ENCODE peak calls at places on chromosome 10, in seven cellular contexts. E, V, R, P, O, M and S are unnamed samples. For H3K4me1 and H3K9me3, the result is how much of the 10 kb centered on the place peaks cover.

GRCh38 chr10:28948045-28948444 is 270.7 kb downstream of the BAMBI start:
- DNase-seq in E (no peak), V (no peak), R (no peak), P (no peak), O (no peak), M (no peak), S (no peak)

GRCh38 chr10:44774676-44775401 is 136.3 kb upstream of the TMEM72 start:
- DNase-seq in E (peak), V (no peak), R (peak), P (no peak), O (no peak), M (no peak), S (no peak)

GRCh38 chr10:3196971-3197353 is 24.4 kb upstream of the PITRM1 start:
- DNase-seq in E (no peak), V (no peak), R (no peak), P (no peak), O (no peak), M (no peak), S (no peak)

GRCh38 chr10:48309711-48310226 is 3.3 kb downstream of the MAPK8 start:
- DNase-seq in E (no peak), V (no peak), R (no peak), P (no peak), O (no peak), M (no peak), S (no peak)

GRCh38 chr10:101607124-101607523 is 19.0 kb downstream of the DPCD start:
- DNase-seq in E (no peak), V (no peak), R (no peak), P (no peak), O (no peak), M (no peak), S (no peak)

GRCh38 chr10:77195101-77195500 is 442.5 kb downstream of the KCNMA1 start:
- DNase-seq in E (no peak), V (no peak), R (no peak), P (no peak), O (no peak), M (no peak), S (no peak)

GRCh38 chr10:1217237-1217587 is 161.0 kb downstream of the WDR37 start:
- DNase-seq in E (no peak), V (no peak), R (no peak), P (no peak), O (peak), M (no peak), S (no peak)

GRCh38 chr10:32982293-32982709 is 24.3 kb upstream of the ITGB1 start:
- DNase-seq in E (no peak), V (no peak), R (no peak), P (no peak), O (no peak), M (no peak), S (no peak)

DNA sequence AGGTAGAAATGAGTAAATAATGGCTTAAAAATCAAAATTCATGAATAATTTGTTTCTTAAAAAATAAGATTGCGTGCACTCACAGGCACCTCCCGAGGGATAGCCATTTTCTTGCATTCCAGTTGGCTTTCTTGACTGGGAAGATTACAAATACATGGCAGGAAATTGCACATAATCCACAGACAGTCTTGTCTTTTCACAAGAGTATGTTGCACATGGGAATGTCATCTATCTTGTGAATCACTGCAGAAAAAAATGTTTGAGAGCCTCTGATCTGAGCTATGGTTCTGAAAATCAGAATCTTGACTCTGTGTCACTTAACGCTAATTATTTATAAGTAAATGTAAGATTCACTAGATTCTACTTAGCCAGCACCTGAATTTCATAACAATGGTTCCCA is 74.1 kb upstream of the PRKG1 start:
- DNase-seq in E (no peak), V (no peak), R (no peak), P (no peak), O (no peak), M (no peak), S (no peak)
- H3K4me1 ChIP-seq in E (under half), V (under half), R (under half), P (under half), O (under half), M (under half), S (under half)

GRCh38 chr10:97179311-97179710 is 6.4 kb downstream of the SLIT1 start:
- DNase-seq in E (no peak), V (no peak), R (no peak), P (peak), O (no peak), M (no peak), S (no peak)

GRCh38 chr10:97182327-97182990 is 3.3 kb downstream of the SLIT1 start:
- DNase-seq in E (no peak), V (no peak), R (no peak), P (no peak), O (peak), M (no peak), S (no peak)

GRCh38 chr10:97180367-97180763 is 5.4 kb downstream of the SLIT1 start:
- DNase-seq in E (no peak), V (no peak), R (no peak), P (peak), O (no peak), M (no peak), S (no peak)

GRCh38 chr10:97179731-97180366 is 5.9 kb downstream of the SLIT1 start:
- DNase-seq in E (no peak), V (no peak), R (no peak), P (peak), O (peak), M (no peak), S (peak)

DNA sequence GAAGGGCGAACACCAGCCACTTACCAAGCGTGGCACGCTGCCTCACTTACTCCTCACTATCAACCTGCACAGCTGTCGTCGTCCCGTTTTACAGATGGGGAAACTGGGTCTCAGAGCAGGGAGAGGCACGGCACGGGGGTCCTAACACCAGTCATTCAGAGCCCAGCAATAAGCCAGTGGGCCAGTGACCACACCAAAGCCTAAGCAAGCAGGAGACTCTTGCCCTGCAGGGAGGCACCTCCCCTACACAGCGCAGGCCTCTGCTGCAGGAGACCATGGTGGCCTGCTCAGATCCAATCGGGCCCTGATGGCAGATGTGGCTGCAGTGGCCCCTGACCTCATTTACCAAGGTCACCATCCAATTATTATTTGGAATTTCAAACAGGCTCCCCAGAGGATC is 4.8 kb downstream of the SLIT1 start:
- DNase-seq in E (no peak), V (no peak), R (no peak), P (peak), O (peak), M (no peak), S (no peak)
- H3K27ac ChIP-seq in E (no peak), V (no peak), R (no peak), P (no peak), O (no peak), M (no peak), S (no peak)

GRCh38 chr10:133455611-133456031 is 1.9 kb downstream of the SCART1 start:
- DNase-seq in E (no peak), V (no peak), R (no peak), P (no peak), O (no peak), M (no peak), S (no peak)
- H3K9me3 ChIP-seq in E (under half), V (under half), R (under half), P (under half), O (under half), M (under half), S (under half)

DNA sequence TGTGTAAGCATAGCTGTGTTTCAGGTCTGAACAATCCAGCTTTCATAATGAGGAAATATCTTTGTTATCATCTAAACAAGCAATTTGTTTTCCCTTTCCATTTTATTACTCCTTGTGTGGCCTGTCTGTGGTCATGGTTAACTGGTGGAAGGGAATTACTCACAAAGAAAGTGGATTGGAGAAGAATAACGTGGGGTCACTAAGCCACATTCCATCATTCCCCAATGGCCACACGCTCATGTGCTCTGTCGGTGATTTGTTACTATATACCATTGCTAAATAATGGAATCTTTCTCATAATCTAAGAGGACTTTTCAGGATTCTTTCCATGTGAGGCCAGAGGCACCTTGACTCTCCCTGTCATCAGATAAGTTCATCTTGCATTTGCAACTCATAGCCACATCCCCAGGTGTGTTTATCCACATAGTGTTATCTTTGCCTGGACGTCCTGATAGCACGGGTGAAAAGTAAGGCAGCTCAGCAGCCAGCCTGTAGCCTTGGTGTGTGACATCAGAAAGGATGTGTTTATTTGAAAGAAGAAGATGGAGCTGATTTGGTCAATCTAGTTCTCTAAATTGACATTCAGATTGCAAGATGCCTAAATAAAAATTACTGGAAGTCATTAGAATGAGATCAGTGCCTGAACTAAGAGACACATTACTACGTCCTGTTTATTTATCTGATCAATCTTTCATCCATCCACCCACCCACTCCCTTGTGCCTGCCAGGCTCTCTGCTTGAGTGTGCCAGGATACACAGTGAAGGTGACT is 128.9 kb downstream of the CELF2 start:
- DNase-seq in E (no peak), V (no peak), R (no peak), P (no peak), O (no peak), M (no peak), S (no peak)
- H3K4me1 ChIP-seq in E (under half), V (half or more), R (under half), P (half or more), O (half or more), M (under half), S (under half)

GRCh38 chr10:87534173-87534858 is 29.6 kb downstream of the MINPP1 start:
- DNase-seq in E (no peak), V (no peak), R (no peak), P (no peak), O (no peak), M (no peak), S (no peak)
- H3K27ac ChIP-seq in E (no peak), V (no peak), R (peak), P (no peak), O (peak), M (no peak), S (no peak)

GRCh38 chr10:82980321-82980720 is 1105.3 kb downstream of the NRG3 start:
- DNase-seq in E (no peak), V (no peak), R (no peak), P (no peak), O (no peak), M (no peak), S (no peak)

GRCh38 chr10:82986216-82986615 is 1111.2 kb downstream of the NRG3 start:
- DNase-seq in E (no peak), V (no peak), R (no peak), P (no peak), O (no peak), M (no peak), S (no peak)

GRCh38 chr10:82981137-82981723 is 1106.2 kb downstream of the NRG3 start:
- DNase-seq in E (no peak), V (no peak), R (no peak), P (no peak), O (no peak), M (no peak), S (no peak)

GRCh38 chr10:82982110-82982608 is 1107.2 kb downstream of the NRG3 start:
- DNase-seq in E (no peak), V (no peak), R (no peak), P (no peak), O (no peak), M (no peak), S (no peak)
- H3K9me3 ChIP-seq in E (under half), V (under half), R (under half), P (under half), O (under half), M (under half), S (under half)

GRCh38 chr10:126227762-126228134 is 160.5 kb downstream of the ADAM12 start:
- DNase-seq in E (no peak), V (no peak), R (no peak), P (no peak), O (no peak), M (no peak), S (no peak)

GRCh38 chr10:126226205-126226604 is 162.1 kb downstream of the ADAM12 start:
- DNase-seq in E (no peak), V (no peak), R (no peak), P (no peak), O (no peak), M (no peak), S (no peak)

GRCh38 chr10:126224967-126225671 is 163.2 kb downstream of the ADAM12 start:
- DNase-seq in E (no peak), V (no peak), R (no peak), P (no peak), O (no peak), M (no peak), S (no peak)

GRCh38 chr10:126225672-126226007 is 162.6 kb downstream of the ADAM12 start:
- DNase-seq in E (no peak), V (no peak), R (no peak), P (no peak), O (no peak), M (no peak), S (no peak)

DNA sequence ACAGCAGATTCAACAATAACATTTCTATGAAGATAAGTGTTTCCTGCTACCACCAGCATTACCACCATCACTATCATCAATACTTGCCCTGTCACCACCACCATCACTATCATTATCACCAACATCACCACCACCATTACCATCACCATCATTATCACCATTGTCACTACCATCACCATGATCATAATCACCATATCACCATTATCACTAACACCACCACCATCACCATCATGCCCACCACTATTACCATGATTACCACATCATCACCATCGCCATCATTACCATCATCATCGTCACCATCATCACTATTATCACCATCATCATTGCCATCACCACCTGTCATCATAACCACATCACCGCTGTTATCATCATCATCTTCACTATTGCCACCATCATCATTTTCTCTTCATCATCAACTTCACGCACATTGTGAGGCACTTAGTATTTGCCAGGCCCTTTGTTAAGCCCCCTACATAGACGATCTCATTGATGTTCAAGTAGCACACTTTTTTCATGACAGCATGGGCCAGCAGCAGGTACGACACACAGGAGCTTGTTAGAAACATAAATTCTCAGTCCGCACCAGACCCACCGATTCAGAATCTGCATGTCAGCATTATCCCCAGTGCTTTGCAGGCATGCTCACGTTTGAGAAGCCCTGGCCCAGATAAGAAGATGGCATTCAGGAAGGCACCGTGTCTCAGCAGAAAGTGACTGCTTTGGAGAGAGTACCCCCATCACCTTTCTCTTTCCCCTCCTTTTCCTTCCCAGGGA is 161.1 kb downstream of the ADAM12 start:
- DNase-seq in E (no peak), V (no peak), R (no peak), P (no peak), O (no peak), M (no peak), S (no peak)
- H3K4me1 ChIP-seq in E (under half), V (under half), R (under half), P (under half), O (under half), M (under half), S (under half)

DNA sequence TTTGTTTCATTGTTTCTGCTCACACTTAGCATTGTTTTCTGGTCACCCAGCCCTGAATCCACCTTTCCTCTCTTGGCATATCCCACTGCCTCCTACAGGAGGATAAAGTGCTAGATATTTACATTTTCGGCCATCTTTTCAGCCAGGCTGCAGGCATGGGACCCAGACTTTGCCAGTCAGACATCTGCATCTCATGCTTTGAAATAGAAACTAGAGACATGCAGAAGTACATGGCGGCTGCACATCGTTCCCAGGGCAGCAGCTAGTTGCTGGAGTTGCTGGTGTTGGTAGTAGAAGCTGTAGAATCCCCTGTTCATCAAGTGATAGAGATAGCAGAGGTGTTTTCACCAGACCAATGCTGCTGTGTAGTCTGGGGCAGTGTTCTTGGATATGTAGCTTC is 18.7 kb downstream of the STAMBPL1 start:
- DNase-seq in E (no peak), V (no peak), R (no peak), P (no peak), O (no peak), M (no peak), S (no peak)
- H3K27ac ChIP-seq in E (no peak), V (no peak), R (no peak), P (no peak), O (no peak), M (no peak), S (peak)